ENCODE peak calls at places on chromosomes 13 and 19, in four cellular contexts. W is GM12878, O is IMR-90, A is K562. S is an unnamed sample.

GRCh38 chr19:18488838-18489626 is 32.8 kb downstream of the ELL start:
- DNase-seq in A (peak), W (no peak), O (no peak), S (peak)

GRCh38 chr13:27379694-27380596 is 44.5 kb upstream of the GTF3A start:
- DNase-seq in W (no peak), O (peak), A (peak), S (peak)

GRCh38 chr13:79860757-79861156 is 379.8 kb downstream of the NDFIP2 start:
- DNase-seq in W (no peak), A (no peak), O (no peak), S (no peak)

GRCh38 chr19:10603873-10604459 is 16.9 kb upstream of the AP1M2 start:
- DNase-seq in W (peak), O (no peak), A (no peak), S (peak)

GRCh38 chr19:7348587-7349230 is at the start of gene ARHGEF18:
- DNase-seq in A (no peak), W (peak), O (no peak), S (no peak)

GRCh38 chr13:76632388-76633044 is 253.7 kb downstream of the KCTD12 start:
- DNase-seq in A (no peak), W (no peak), O (no peak), S (peak)

GRCh38 chr13:64338671-64339070 is 2891.5 kb downstream of the PCDH9 start:
- DNase-seq in W (no peak), O (no peak), A (no peak), S (peak)

GRCh38 chr19:7301525-7301924 is 7.3 kb upstream of the INSR start:
- DNase-seq in W (no peak), O (no peak), A (no peak), S (no peak)

GRCh38 chr13:93867481-93867880 is 612.0 kb downstream of the DCT start:
- DNase-seq in A (no peak), W (no peak), O (peak), S (no peak)

GRCh38 chr19:52028780-52029123 is 573 bp upstream of the ZNF614 start:
- DNase-seq in A (no peak), O (no peak), W (no peak), S (no peak)

GRCh38 chr19:39327990-39328705 is 7.5 kb upstream of the LRFN1 start:
- DNase-seq in W (no peak), A (peak), O (peak), S (peak)

GRCh38 chr13:27203854-27204253 is 32.2 kb upstream of the USP12 start:
- DNase-seq in O (peak), W (no peak), A (peak), S (peak)

GRCh38 chr13:34076943-34077703 is 259.2 kb downstream of the RFC3 start:
- DNase-seq in A (no peak), W (no peak), O (peak), S (peak)

GRCh38 chr19:35044317-35045117 is 3.0 kb downstream of the HPN start:
- DNase-seq in W (no peak), A (peak), O (peak), S (peak)

GRCh38 chr13:71866173-71867091 is 572 bp downstream of the DACH1 start:
- DNase-seq in A (no peak), O (no peak), W (no peak), S (peak)

GRCh38 chr13:113923376-113924063 is 50.4 kb downstream of the C13orf46 start:
- DNase-seq in A (no peak), W (no peak), O (no peak), S (no peak)

GRCh38 chr13:34731486-34731885 is 210.6 kb upstream of the NBEA start:
- DNase-seq in O (no peak), W (no peak), A (no peak), S (no peak)

GRCh38 chr13:40668335-40668734 is 1.9 kb upstream of the FOXO1 start:
- DNase-seq in A (peak), O (no peak), W (no peak), S (peak)

GRCh38 chr19:16193466-16193865 is 4.2 kb upstream of the AP1M1 start:
- DNase-seq in O (no peak), A (no peak), W (no peak), S (no peak)

GRCh38 chr13:88623150-88623549 is 952.0 kb downstream of the SLITRK5 start:
- DNase-seq in A (no peak), O (no peak), W (no peak), S (no peak)

GRCh38 chr13:78762825-78763224 is 103.9 kb upstream of the OBI1 start:
- DNase-seq in O (no peak), A (no peak), W (no peak), S (peak)

GRCh38 chr19:51480590-51480989 is 2.3 kb downstream of the CEACAM18 start:
- DNase-seq in O (no peak), W (no peak), A (peak), S (no peak)

GRCh38 chr19:58252102-58252685 is 23.5 kb downstream of the ZNF544 start:
- DNase-seq in O (no peak), A (no peak), W (no peak), S (no peak)

GRCh38 chr13:64277097-64277496 is 2861.4 kb upstream of the PCDH20 start:
- DNase-seq in W (no peak), A (no peak), O (no peak), S (no peak)

GRCh38 chr13:22173605-22174004 is 502.7 kb downstream of the FGF9 start:
- DNase-seq in A (no peak), W (no peak), O (peak), S (no peak)

GRCh38 chr13:53405616-53406015 is 377.0 kb downstream of the OLFM4 start:
- DNase-seq in A (no peak), O (no peak), W (no peak), S (no peak)

GRCh38 chr19:47820410-47820809 is 1.3 kb upstream of the CRX start:
- DNase-seq in W (no peak), O (no peak), A (no peak), S (no peak)

GRCh38 chr19:47544476-47544875 is 28.5 kb downstream of the ZNF541 start:
- DNase-seq in A (no peak), O (no peak), W (no peak), S (no peak)

GRCh38 chr19:51743405-51743804 is 8.3 kb downstream of the FPR1 start:
- DNase-seq in W (no peak), O (no peak), A (no peak), S (no peak)

GRCh38 chr13:91454666-91455065 is 56.2 kb downstream of the GPC5 start:
- DNase-seq in A (no peak), W (no peak), O (no peak), S (no peak)

GRCh38 chr19:41933131-41933458 is 4.8 kb upstream of the ERFL start:
- DNase-seq in W (no peak), A (no peak), O (no peak), S (no peak)

GRCh38 chr19:41929536-41930071 is 1.4 kb upstream of the ERFL start:
- DNase-seq in O (no peak), W (no peak), A (no peak), S (no peak)

GRCh38 chr19:41932259-41933130 is 4.2 kb upstream of the ERFL start:
- DNase-seq in W (no peak), O (no peak), A (no peak), S (no peak)

GRCh38 chr19:41930322-41930722 is 2.1 kb upstream of the ERFL start:
- DNase-seq in A (peak), W (no peak), O (no peak), S (no peak)

DNA sequence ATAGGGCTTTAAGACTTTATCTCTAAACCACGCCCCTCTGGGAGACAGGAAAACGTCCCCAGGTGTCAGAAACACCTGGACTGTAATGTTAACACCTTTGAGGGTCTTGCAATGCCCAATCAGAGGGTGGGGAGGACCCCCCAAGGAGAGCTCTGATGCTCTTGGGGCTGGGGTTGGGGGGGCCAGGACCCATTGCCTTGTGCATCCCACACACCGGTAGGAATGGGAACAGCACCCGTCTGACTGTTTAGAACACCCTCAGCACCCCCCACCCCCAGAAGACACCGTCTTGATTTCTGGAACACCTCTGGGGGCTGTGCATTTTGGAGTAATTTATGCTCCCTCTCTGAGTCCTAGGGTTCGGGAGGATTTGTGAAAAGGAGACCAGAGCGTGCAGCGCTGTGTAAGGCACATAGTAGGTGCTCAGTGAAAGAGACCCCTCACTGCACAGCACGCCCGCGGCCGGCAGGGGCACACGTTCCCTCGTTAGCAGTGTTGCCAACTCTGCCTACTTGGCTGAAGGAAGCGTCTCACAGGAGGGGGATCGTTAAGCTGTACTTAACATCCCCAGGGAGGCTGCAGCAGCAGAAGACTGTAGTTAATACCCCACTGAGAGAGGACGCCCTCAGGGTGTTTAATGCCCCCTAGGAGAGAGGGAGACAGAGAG is 2.8 kb upstream of the ERFL start:
- DNase-seq in A (no peak), W (no peak), O (no peak), S (no peak)
- TF ChIP-seq FOS in A (no peak), W (no peak), O (no peak), S (no peak)

DNA sequence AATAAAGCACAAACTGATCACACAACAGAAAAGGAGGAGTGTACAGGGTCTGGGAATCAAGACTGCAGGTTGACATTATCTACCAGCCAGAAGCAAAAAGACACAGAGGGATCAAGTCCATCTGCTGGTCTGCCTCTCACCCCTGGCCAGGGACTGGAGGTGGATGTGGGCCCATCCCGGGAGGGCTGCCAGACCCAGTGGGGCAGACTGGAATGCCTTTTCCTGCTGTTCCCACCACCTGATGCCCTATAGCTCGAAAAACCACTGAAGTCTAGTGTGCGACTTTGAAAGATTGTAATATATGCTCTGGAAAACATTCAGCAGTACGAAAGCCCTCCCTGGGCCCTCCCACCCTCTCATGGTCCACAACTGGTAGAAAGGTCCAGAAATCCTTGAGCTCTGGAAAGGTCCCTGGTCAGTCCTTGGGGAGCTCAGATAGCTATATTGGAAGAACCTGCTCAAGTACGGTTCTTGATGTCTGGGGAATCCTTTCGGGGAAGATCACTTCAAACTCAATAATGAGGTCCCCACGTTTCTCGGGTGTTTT is 2.6 kb downstream of the DNAJB1 start:
- DNase-seq in O (peak), A (no peak), W (no peak), S (no peak)
- H3K4me3 ChIP-seq in O (no peak), A (peak), W (peak), S (no peak)

GRCh38 chr19:23410155-23410554 is 14.9 kb upstream of the ZNF91 start:
- DNase-seq in A (no peak), O (no peak), W (no peak), S (no peak)

GRCh38 chr19:23420824-23421223 is 25.6 kb upstream of the ZNF91 start:
- DNase-seq in A (no peak), W (no peak), O (no peak), S (no peak)

GRCh38 chr19:23415034-23415433 is 19.8 kb upstream of the ZNF91 start:
- DNase-seq in W (no peak), A (no peak), O (no peak), S (no peak)

GRCh38 chr19:23415561-23416191 is 20.4 kb upstream of the ZNF91 start:
- DNase-seq in A (no peak), W (no peak), O (no peak), S (no peak)
- H3K9ac ChIP-seq in A (no peak), W (no peak), O (no peak), S (no peak)

DNA sequence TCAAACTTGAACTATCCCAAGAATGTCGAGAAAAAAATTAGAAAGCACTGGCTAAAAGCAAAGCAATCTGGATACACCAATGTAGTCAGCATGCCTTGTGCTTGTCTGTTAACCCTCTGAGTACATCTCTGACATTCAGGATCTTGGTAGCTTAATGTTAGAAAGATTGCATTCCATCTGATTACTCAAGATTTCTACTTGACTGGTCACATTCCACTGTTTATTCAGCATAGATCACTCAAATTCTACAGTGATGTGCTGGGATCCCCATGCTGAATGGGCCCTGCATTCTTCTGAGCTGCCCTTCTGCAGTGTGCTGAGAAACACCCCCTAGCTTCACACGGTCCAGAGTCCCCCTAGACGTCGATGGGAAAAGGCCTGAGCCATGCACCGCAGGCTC is 295.4 kb upstream of the MAB21L1 start:
- DNase-seq in O (peak), W (no peak), A (no peak), S (no peak)
- TF ChIP-seq FOS in O (no peak), W (no peak), A (no peak), S (no peak)

DNA sequence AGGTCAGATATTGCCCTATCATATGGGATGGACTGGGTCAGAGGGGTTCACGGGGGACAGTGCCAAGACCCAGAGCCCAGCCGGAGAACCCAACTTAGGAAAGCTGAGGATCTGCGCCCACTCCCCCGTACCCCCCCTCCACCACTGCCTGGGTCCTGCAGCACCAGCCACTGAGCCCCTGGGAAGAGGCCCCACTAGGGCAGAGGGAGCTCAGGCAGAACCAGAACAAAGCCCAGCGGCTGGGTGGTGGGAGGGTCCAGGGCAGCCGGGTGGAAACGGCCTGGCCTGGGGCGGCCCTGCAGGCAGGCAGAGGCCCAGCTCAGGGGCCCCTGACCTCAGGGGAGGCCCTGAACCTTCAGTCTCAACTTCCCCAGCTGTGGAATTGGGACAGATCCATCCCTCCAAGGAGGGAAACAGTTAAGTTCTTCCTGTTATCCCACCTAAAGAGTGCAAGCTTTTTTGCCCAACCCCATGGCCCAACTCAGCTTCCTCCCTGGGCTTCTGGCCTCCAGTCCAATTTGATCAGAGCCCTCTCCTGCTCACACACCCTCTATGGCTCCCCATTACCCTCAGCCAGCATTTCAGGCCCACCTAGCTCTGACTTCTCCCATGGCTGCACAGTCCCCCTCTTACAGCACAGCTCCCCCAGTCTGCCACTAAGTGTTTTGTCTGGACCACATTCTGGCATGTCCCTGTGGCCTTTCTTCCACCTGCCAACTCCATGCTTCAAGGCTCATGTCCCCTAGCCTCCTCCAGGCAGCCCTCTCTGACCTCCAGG is 3.1 kb downstream of the NR2F6 start:
- DNase-seq in A (no peak), W (no peak), O (no peak), S (no peak)
- H3K4me3 ChIP-seq in A (peak), W (peak), O (no peak), S (no peak)

GRCh38 chr19:5789201-5789795 is 1.7 kb downstream of the DUS3L start:
- DNase-seq in A (no peak), W (no peak), O (no peak), S (no peak)
- H3K9ac ChIP-seq in A (peak), W (no peak), O (no peak), S (no peak)

DNA sequence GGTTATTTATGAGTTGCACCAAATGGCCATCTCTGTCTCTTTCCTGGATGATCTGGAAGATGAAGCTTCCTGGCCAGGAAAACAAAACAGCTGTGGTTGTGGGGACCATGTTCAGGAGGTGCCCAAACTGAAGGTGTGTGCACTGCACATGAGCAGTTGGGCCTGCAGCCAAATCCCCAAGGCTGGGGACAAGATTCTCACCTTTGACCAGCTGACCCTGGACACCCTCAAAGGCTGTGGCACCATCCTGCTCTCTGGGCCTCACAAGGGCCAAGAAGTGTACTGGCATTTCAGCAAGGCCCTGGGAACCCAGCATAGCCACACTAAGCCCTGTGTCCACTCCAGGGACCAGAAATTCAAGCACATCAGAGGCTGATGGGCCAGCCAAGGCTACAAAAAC is 84.2 kb downstream of the KCNRG start:
- DNase-seq in O (no peak), A (no peak), W (no peak), S (no peak)
- TF ChIP-seq FOS in O (no peak), A (no peak), W (no peak), S (no peak)

S was measured in endothelial cell of umbilical vein.